ENCODE peak calls at places on chromosomes 3 and 15, in four cellular contexts. One of them, this sample, is unnamed.

GRCh38 chr15:40650479-40650878 is 44.5 kb upstream of the RAD51 start:
- DNase-seq in lower lobe of right lung: no peak
- DNase-seq in CD8-positive, alpha-beta T cell: no peak
- DNase-seq in left lung: no peak
- DNase-seq in this sample: no peak

GRCh38 chr3:184229424-184230080 is at the start of gene VWA5B2:
- DNase-seq in lower lobe of right lung: peak
- DNase-seq in left lung: peak
- DNase-seq in CD8-positive, alpha-beta T cell: peak
- DNase-seq in this sample: peak

GRCh38 chr3:12629560-12629959 is 34.4 kb downstream of the RAF1 start:
- DNase-seq in lower lobe of right lung: no peak
- DNase-seq in left lung: no peak
- DNase-seq in CD8-positive, alpha-beta T cell: no peak
- DNase-seq in this sample: no peak

GRCh38 chr3:27358372-27358771 is 10.8 kb downstream of the NEK10 start:
- DNase-seq in lower lobe of right lung: no peak
- DNase-seq in CD8-positive, alpha-beta T cell: no peak
- DNase-seq in left lung: no peak
- DNase-seq in this sample: no peak

GRCh38 chr3:112199622-112200316 is 66.7 kb upstream of the GCSAM start:
- DNase-seq in left lung: no peak
- DNase-seq in CD8-positive, alpha-beta T cell: no peak
- DNase-seq in lower lobe of right lung: no peak
- DNase-seq in this sample: no peak

GRCh38 chr3:12706504-12707253 is 42.8 kb upstream of the RAF1 start:
- DNase-seq in lower lobe of right lung: peak
- DNase-seq in left lung: no peak
- DNase-seq in CD8-positive, alpha-beta T cell: peak
- DNase-seq in this sample: peak

GRCh38 chr3:14467723-14468620 is 65.6 kb downstream of the SLC6A6 start:
- DNase-seq in left lung: no peak
- DNase-seq in CD8-positive, alpha-beta T cell: peak
- DNase-seq in lower lobe of right lung: no peak
- DNase-seq in this sample: peak

GRCh38 chr3:112497897-112498548 is 1.2 kb downstream of the BTLA start:
- DNase-seq in CD8-positive, alpha-beta T cell: no peak
- DNase-seq in left lung: no peak
- DNase-seq in lower lobe of right lung: no peak
- DNase-seq in this sample: no peak

GRCh38 chr3:156630081-156630772 is 44.2 kb upstream of the TIPARP start:
- DNase-seq in left lung: no peak
- DNase-seq in CD8-positive, alpha-beta T cell: no peak
- DNase-seq in lower lobe of right lung: no peak
- DNase-seq in this sample: no peak

GRCh38 chr3:100103558-100104441 is 10.5 kb downstream of the FILIP1L start:
- DNase-seq in CD8-positive, alpha-beta T cell: no peak
- DNase-seq in left lung: no peak
- DNase-seq in lower lobe of right lung: no peak
- DNase-seq in this sample: no peak

GRCh38 chr3:171491412-171491811 is 31.2 kb upstream of the TNIK start:
- DNase-seq in lower lobe of right lung: no peak
- DNase-seq in left lung: no peak
- DNase-seq in CD8-positive, alpha-beta T cell: no peak
- DNase-seq in this sample: peak

GRCh38 chr3:164486150-164486549 is 592.1 kb downstream of the SI start:
- DNase-seq in CD8-positive, alpha-beta T cell: no peak
- DNase-seq in lower lobe of right lung: no peak
- DNase-seq in left lung: no peak
- DNase-seq in this sample: no peak

GRCh38 chr3:129597087-129597791 is 9.2 kb downstream of the PLXND1 start:
- DNase-seq in left lung: no peak
- DNase-seq in CD8-positive, alpha-beta T cell: no peak
- DNase-seq in lower lobe of right lung: no peak
- DNase-seq in this sample: no peak

GRCh38 chr15:91945385-91945784 is 91.9 kb downstream of the SLCO3A1 start:
- DNase-seq in CD8-positive, alpha-beta T cell: no peak
- DNase-seq in left lung: no peak
- DNase-seq in lower lobe of right lung: no peak
- DNase-seq in this sample: no peak

GRCh38 chr3:52452126-52452525 is 1.7 kb downstream of the TNNC1 start:
- DNase-seq in CD8-positive, alpha-beta T cell: no peak
- DNase-seq in left lung: no peak
- DNase-seq in lower lobe of right lung: no peak
- DNase-seq in this sample: no peak

GRCh38 chr3:58434990-58435389 is 1.4 kb upstream of the PDHB start:
- DNase-seq in CD8-positive, alpha-beta T cell: no peak
- DNase-seq in left lung: no peak
- DNase-seq in lower lobe of right lung: no peak
- DNase-seq in this sample: no peak

GRCh38 chr15:65416845-65417416 is 5.8 kb downstream of the IGDCC4 start:
- DNase-seq in CD8-positive, alpha-beta T cell: no peak
- DNase-seq in lower lobe of right lung: no peak
- DNase-seq in left lung: no peak
- DNase-seq in this sample: no peak

GRCh38 chr15:71329509-71330260 is 214.4 kb downstream of the THSD4 start:
- DNase-seq in CD8-positive, alpha-beta T cell: no peak
- DNase-seq in left lung: no peak
- DNase-seq in lower lobe of right lung: no peak
- DNase-seq in this sample: no peak

GRCh38 chr3:12932347-12932746 is 91.0 kb upstream of the RPL32 start:
- DNase-seq in left lung: no peak
- DNase-seq in CD8-positive, alpha-beta T cell: no peak
- DNase-seq in lower lobe of right lung: no peak
- DNase-seq in this sample: no peak

GRCh38 chr3:59655616-59656015 is 605.8 kb upstream of the CFAP20DC start:
- DNase-seq in CD8-positive, alpha-beta T cell: no peak
- DNase-seq in lower lobe of right lung: no peak
- DNase-seq in left lung: no peak
- DNase-seq in this sample: no peak

GRCh38 chr3:12451960-12452359 is 32.3 kb upstream of the TSEN2 start:
- DNase-seq in CD8-positive, alpha-beta T cell: no peak
- DNase-seq in left lung: no peak
- DNase-seq in lower lobe of right lung: no peak
- DNase-seq in this sample: no peak

GRCh38 chr3:120678984-120679383 is 3.1 kb downstream of the HGD start:
- DNase-seq in lower lobe of right lung: no peak
- DNase-seq in left lung: no peak
- DNase-seq in CD8-positive, alpha-beta T cell: no peak
- DNase-seq in this sample: no peak

GRCh38 chr3:24550588-24550987 is 55.9 kb upstream of the THRB start:
- DNase-seq in CD8-positive, alpha-beta T cell: no peak
- DNase-seq in left lung: no peak
- DNase-seq in lower lobe of right lung: no peak
- DNase-seq in this sample: no peak

GRCh38 chr3:24416224-24416623 is 78.4 kb downstream of the THRB start:
- DNase-seq in lower lobe of right lung: no peak
- DNase-seq in CD8-positive, alpha-beta T cell: no peak
- DNase-seq in left lung: no peak
- DNase-seq in this sample: no peak

GRCh38 chr3:115659253-115659652 is 35.9 kb downstream of the GAP43 start:
- DNase-seq in left lung: no peak
- DNase-seq in CD8-positive, alpha-beta T cell: no peak
- DNase-seq in lower lobe of right lung: no peak
- DNase-seq in this sample: peak

GRCh38 chr3:65575376-65575840 is 463.3 kb downstream of the MAGI1 start:
- DNase-seq in lower lobe of right lung: no peak
- DNase-seq in CD8-positive, alpha-beta T cell: no peak
- DNase-seq in left lung: no peak
- DNase-seq in this sample: no peak

GRCh38 chr3:121520510-121520909 is 25.3 kb downstream of the POLQ start:
- DNase-seq in lower lobe of right lung: no peak
- DNase-seq in CD8-positive, alpha-beta T cell: no peak
- DNase-seq in left lung: no peak
- DNase-seq in this sample: no peak

GRCh38 chr3:27494784-27495183 is 10.6 kb upstream of the SLC4A7 start:
- DNase-seq in left lung: no peak
- DNase-seq in CD8-positive, alpha-beta T cell: no peak
- DNase-seq in lower lobe of right lung: no peak
- DNase-seq in this sample: no peak

GRCh38 chr3:64627471-64628321 is 60.1 kb downstream of the ADAMTS9 start:
- DNase-seq in left lung: no peak
- DNase-seq in CD8-positive, alpha-beta T cell: no peak
- DNase-seq in lower lobe of right lung: no peak
- DNase-seq in this sample: no peak

GRCh38 chr3:13134166-13134878 is 61.1 kb upstream of the IQSEC1 start:
- DNase-seq in CD8-positive, alpha-beta T cell: no peak
- DNase-seq in left lung: peak
- DNase-seq in lower lobe of right lung: peak
- DNase-seq in this sample: no peak

DNA sequence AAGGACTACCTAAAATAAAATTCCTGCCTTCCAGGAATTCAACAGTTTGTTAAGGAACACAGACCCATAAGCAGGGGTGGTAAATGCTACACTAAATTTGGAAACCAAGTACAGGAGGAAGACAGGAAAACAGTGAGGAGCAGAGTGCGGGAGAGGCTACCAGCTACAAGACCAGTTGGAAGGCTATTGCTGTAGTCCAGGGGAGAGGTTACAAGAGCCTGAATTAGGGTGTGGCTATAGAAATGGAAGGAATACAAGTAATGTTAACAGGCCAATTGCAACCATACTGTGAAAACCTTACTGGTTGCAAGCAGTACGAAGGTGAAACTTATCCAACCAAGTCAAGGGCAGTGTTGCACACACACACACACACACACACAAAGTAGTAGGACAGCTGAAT is 885 bp upstream of the ARMC8 start:
- DNase-seq in left lung: no peak
- DNase-seq in lower lobe of right lung: no peak
- DNase-seq in CD8-positive, alpha-beta T cell: no peak
- DNase-seq in this sample: no peak
- H3K27ac ChIP-seq in left lung: no peak
- H3K27ac ChIP-seq in lower lobe of right lung: no peak
- H3K27ac ChIP-seq in CD8-positive, alpha-beta T cell: peak
- H3K27ac ChIP-seq in this sample: peak

GRCh38 chr15:60821462-60822061 is 342.6 kb upstream of the ICE2 start:
- DNase-seq in CD8-positive, alpha-beta T cell: no peak
- DNase-seq in lower lobe of right lung: no peak
- DNase-seq in left lung: no peak
- DNase-seq in this sample: no peak
- H3K4me3 ChIP-seq in CD8-positive, alpha-beta T cell: no peak
- H3K4me3 ChIP-seq in lower lobe of right lung: no peak
- H3K4me3 ChIP-seq in left lung: no peak
- H3K4me3 ChIP-seq in this sample: no peak

DNA sequence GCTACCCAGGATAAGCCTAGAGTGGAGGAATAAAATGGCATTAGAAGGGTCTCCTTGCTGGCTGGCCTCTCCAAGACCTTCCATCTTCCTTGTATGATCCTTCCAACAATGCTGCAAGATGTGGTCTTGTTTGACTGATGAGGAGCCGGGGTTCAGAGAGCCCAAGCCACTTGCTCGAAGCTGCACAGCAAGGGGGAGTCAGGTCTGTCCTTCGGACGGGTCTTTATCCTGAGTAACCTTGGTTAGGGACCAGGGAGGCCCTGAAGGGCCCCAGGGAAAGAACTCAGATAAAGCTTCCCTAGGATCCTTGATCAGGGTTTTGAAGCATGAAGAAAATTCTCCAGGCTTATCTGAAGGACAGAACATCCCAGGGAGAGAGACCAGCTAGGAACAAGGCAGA is 7.0 kb upstream of the DNAJB8 start:
- DNase-seq in lower lobe of right lung: no peak
- DNase-seq in left lung: no peak
- DNase-seq in CD8-positive, alpha-beta T cell: no peak
- DNase-seq in this sample: no peak
- H3K27ac ChIP-seq in lower lobe of right lung: no peak
- H3K27ac ChIP-seq in left lung: no peak
- H3K27ac ChIP-seq in CD8-positive, alpha-beta T cell: no peak
- H3K27ac ChIP-seq in this sample: no peak

DNA sequence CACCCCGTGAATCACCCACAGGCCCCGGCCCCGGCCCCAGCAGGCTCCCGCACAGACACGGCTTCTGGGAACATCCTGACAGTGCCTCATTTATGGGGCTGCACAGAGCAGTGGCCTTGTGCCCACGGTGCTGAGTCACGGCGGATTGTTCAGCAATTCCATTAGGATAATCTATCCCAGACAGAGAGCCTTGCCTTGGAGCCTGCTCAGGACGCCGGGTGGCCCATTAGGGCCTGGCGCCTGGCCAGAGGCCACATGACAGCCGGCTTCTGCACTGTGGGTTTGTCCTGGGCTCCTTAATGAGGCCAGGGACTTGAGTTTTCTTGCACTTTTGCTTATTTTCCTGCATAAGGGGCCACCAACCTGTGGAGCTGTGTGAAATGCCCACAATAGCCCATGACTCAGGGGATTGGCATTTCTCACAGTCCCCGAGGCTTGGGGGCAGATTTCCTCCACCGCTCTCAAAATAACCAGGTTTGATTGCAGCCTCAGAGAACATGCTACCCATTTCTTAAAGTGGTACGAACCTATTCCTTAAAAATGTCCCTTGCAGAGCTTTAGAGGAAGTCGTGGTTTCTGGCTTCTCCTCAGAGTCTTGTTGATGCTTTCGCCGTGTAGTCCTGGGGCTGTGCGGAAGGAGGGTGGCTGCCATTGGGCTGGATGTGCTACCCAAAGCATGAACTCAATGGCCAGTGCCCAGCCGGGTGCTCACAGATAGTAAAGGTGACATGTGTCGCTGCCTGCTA is 19.0 kb downstream of the SYNM start:
- DNase-seq in CD8-positive, alpha-beta T cell: no peak
- DNase-seq in left lung: peak
- DNase-seq in lower lobe of right lung: peak
- DNase-seq in this sample: no peak
- H3K4me3 ChIP-seq in CD8-positive, alpha-beta T cell: no peak
- H3K4me3 ChIP-seq in left lung: peak
- H3K4me3 ChIP-seq in lower lobe of right lung: peak
- H3K4me3 ChIP-seq in this sample: no peak

GRCh38 chr3:138361193-138361525 is 12.8 kb downstream of the MRAS start:
- DNase-seq in lower lobe of right lung: no peak
- DNase-seq in left lung: no peak
- DNase-seq in CD8-positive, alpha-beta T cell: no peak
- DNase-seq in this sample: no peak
- H3K27ac ChIP-seq in lower lobe of right lung: no peak
- H3K27ac ChIP-seq in left lung: no peak
- H3K27ac ChIP-seq in CD8-positive, alpha-beta T cell: no peak
- H3K27ac ChIP-seq in this sample: no peak

GRCh38 chr15:31365655-31366127 is 39.1 kb downstream of the KLF13 start:
- DNase-seq in CD8-positive, alpha-beta T cell: peak
- DNase-seq in left lung: peak
- DNase-seq in lower lobe of right lung: peak
- DNase-seq in this sample: peak
- H3K4me3 ChIP-seq in CD8-positive, alpha-beta T cell: peak
- H3K4me3 ChIP-seq in left lung: peak
- H3K4me3 ChIP-seq in lower lobe of right lung: peak
- H3K4me3 ChIP-seq in this sample: peak

GRCh38 chr3:194139085-194139976 is 3.4 kb downstream of the HES1 start:
- DNase-seq in CD8-positive, alpha-beta T cell: no peak
- DNase-seq in lower lobe of right lung: no peak
- DNase-seq in left lung: no peak
- DNase-seq in this sample: no peak

GRCh38 chr3:194137314-194138097 is 1.6 kb downstream of the HES1 start:
- DNase-seq in lower lobe of right lung: peak
- DNase-seq in left lung: peak
- DNase-seq in CD8-positive, alpha-beta T cell: peak
- DNase-seq in this sample: no peak

GRCh38 chr3:194139977-194140351 is 4.0 kb downstream of the HES1 start:
- DNase-seq in lower lobe of right lung: no peak
- DNase-seq in left lung: no peak
- DNase-seq in CD8-positive, alpha-beta T cell: no peak
- DNase-seq in this sample: no peak

GRCh38 chr3:194138098-194138474 is 2.1 kb downstream of the HES1 start:
- DNase-seq in lower lobe of right lung: no peak
- DNase-seq in CD8-positive, alpha-beta T cell: no peak
- DNase-seq in left lung: no peak
- DNase-seq in this sample: no peak

GRCh38 chr3:194138732-194139084 is 2.8 kb downstream of the HES1 start:
- DNase-seq in left lung: no peak
- DNase-seq in CD8-positive, alpha-beta T cell: no peak
- DNase-seq in lower lobe of right lung: no peak
- DNase-seq in this sample: no peak
- H3K27ac ChIP-seq in left lung: peak
- H3K27ac ChIP-seq in CD8-positive, alpha-beta T cell: no peak
- H3K27ac ChIP-seq in lower lobe of right lung: peak
- H3K27ac ChIP-seq in this sample: no peak

This sample was measured in naive thymus-derived CD4-positive, alpha-beta T cell.